ENCODE peak calls at places on chromosomes 4 and X, in four cellular contexts. U, S, N and R are unnamed samples.

GRCh38 chr4:129532573-129532972 is 436.6 kb downstream of the C4orf33 start:
- DNase-seq in S (no peak), U (no peak), N (no peak), R (no peak)

GRCh38 chr4:961651-962230 is 11.6 kb downstream of the DGKQ start:
- DNase-seq in S (no peak), N (no peak), U (no peak), R (peak; percentile 81)

GRCh38 chr4:127214001-127214400 is 418.8 kb upstream of the INTU start:
- DNase-seq in U (no peak), N (peak; percentile 14), S (no peak), R (no peak)

GRCh38 chrX:111005151-111005550 is 90.8 kb upstream of the PAK3 start:
- DNase-seq in S (no peak), N (no peak), U (no peak), R (no peak)

GRCh38 chrX:1190596-1191145 is 21.8 kb downstream of the CRLF2 start:
- DNase-seq in S (no peak), N (no peak), U (no peak), R (no peak)

GRCh38 chr4:169070895-169071218 is 60.8 kb upstream of the CBR4 start:
- DNase-seq in U (no peak), S (no peak), N (peak; percentile 75), R (peak; percentile 79)

GRCh38 chr4:183798921-183799307 is 106.2 kb upstream of the STOX2 start:
- DNase-seq in N (peak; percentile 16), U (no peak), S (no peak), R (no peak)

GRCh38 chr4:149164282-149164681 is 651.4 kb downstream of the IQCM start:
- DNase-seq in N (peak; percentile 5), S (no peak), U (no peak), R (peak; percentile 39)

DNA sequence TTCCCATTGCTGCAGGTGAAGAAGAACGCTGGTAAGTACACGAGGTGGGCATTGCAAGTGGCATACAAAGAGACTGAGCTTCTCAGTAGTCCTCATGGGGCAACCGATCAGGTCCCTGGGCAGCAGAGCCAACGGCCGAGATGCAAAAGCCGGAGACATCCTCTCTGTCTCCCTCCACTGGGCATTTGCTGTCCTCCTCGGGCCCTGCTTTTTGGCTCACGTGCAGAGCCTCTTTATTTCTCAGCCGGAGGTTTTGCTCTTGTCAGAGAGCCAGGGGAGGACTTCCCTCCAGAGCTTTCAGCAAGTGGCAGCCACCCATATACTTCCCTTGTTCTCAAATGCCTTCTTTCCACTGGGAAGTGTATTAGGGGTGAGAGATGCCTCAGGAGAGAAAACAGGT is 18.0 kb downstream of the STARD8 start:
- DNase-seq in S (no peak), N (no peak), U (peak; percentile 23), R (no peak)
- TF ChIP-seq CTCF in S (no peak), N (no peak), U (no peak), R (no peak)

GRCh38 chr4:85970535-85970934 is 389.3 kb downstream of the MAPK10 start:
- DNase-seq in S (no peak), U (no peak), N (no peak), R (no peak)
- H3K4me1 ChIP-seq in S (no peaks in the 10 kb centered on the region), U (peaks cover 44% of the 10 kb centered on the region), N (no peaks in the 10 kb centered on the region), R (no peaks in the 10 kb centered on the region)

GRCh38 chrX:148498067-148498466 is 2.4 kb upstream of the AFF2 start:
- DNase-seq in S (no peak), N (no peak), U (no peak), R (no peak)

GRCh38 chrX:148499638-148500427 is 584 bp upstream of the AFF2 start:
- DNase-seq in N (no peak), S (no peak), U (no peak), R (no peak)

GRCh38 chrX:148492057-148492456 is 8.4 kb upstream of the AFF2 start:
- DNase-seq in N (no peak), U (no peak), S (no peak), R (no peak)

GRCh38 chrX:148500428-148501120 is at the start of gene AFF2:
- DNase-seq in N (peak; percentile 64), U (peak; percentile 16), S (no peak), R (no peak)

GRCh38 chrX:148495156-148495555 is 5.3 kb upstream of the AFF2 start:
- DNase-seq in N (no peak), S (no peak), U (no peak), R (no peak)
- TF ChIP-seq CTCF in N (no peak), S (no peak), U (no peak), R (no peak)

GRCh38 chrX:2711441-2711840 is 20.3 kb downstream of the CD99 start:
- DNase-seq in S (no peak), U (no peak), N (no peak), R (no peak)

GRCh38 chrX:2714551-2714950 is 23.5 kb downstream of the CD99 start:
- DNase-seq in U (no peak), S (no peak), N (no peak), R (no peak)

GRCh38 chrX:2710496-2710895 is 19.4 kb downstream of the CD99 start:
- DNase-seq in S (no peak), N (peak; percentile 54), U (no peak), R (peak; percentile 98)

GRCh38 chrX:2712890-2713860 is 22.1 kb downstream of the CD99 start:
- DNase-seq in N (no peak), U (no peak), S (no peak), R (no peak)

GRCh38 chrX:2712428-2712827 is 21.3 kb downstream of the CD99 start:
- DNase-seq in N (no peak), S (no peak), U (no peak), R (no peak)
- H3K4me1 ChIP-seq in N (peaks cover 20% of the 10 kb centered on the region), S (no peaks in the 10 kb centered on the region), U (peaks cover 41% of the 10 kb centered on the region), R (peaks cover 19% of the 10 kb centered on the region)

DNA sequence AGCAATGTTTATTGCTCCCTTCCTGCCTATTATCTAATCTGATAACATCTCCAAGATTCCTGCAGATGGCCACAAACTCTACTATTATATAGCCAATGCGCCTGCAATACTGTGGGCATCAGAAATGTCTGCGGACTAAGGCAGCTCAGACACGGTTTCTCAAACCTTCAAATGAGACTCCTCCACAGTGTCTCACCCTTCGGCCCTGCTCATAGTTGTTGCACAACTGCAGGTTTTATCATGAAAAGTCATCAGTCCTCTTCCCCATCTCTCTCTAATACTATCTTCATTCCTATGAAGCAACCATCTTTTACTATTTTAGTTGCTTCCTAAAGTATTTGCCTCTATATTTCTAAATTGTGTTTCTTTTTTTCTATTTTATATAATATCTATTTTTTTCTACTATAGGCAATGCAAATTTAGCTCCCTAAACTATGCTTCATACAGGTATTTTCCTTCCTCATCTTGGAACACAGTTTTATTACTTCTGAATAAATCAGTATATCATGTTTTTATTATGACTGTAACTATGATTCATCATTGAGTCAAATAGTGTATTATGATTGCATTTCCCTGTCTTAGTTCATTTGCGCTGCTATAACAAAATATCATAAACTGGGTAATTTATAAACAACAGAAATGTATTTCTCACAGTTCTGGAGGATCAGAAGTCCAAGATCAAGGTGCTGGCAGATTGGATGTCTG is 129.7 kb upstream of the EDNRA start:
- DNase-seq in S (no peak), N (no peak), U (no peak), R (peak; percentile 37)
- TF ChIP-seq CTCF in S (no peak), N (no peak), U (no peak), R (no peak)

GRCh38 chr4:177490769-177491168 is 48.5 kb upstream of the AGA start:
- DNase-seq in U (no peak), N (no peak), S (no peak), R (no peak)
- H3K4me1 ChIP-seq in U (no peaks in the 10 kb centered on the region), N (no peaks in the 10 kb centered on the region), S (no peaks in the 10 kb centered on the region), R (peaks cover 10% of the 10 kb centered on the region)

DNA sequence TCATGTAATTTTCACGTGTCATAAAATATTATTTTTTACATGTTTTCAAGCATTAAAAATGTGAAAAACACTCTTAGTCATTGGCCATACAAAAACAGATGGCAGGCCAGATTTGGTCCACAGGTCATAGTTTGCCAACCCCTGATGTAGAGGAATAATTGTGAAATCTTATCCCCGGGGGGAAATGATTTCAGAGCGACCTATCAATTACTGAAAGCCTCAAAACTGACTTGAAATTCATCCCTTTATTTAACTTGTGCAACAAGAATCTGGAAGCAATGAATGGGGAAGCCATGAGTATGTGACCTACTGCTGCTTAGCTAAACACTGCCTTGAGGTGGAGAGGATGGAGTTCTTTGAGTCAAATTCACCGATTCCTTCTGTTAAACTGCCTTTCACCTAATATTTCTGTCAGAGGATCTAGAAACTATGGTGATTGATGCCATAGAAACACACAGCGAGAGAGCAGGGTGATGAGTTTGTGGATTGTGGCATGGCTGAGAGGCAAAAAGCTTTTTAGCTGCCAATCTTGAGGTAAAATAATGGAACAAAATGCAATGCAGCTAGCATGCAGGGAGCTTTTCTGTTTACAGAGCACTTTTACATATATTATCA is 30.3 kb upstream of the BRS3 start:
- DNase-seq in S (no peak), U (no peak), N (no peak), R (no peak)
- TF ChIP-seq CTCF in S (no peak), U (no peak), N (no peak), R (no peak)

GRCh38 chr4:40190465-40190864 is 6.4 kb upstream of the RHOH start:
- DNase-seq in N (no peak), S (no peak), U (no peak), R (no peak)

GRCh38 chr4:40190880-40191815 is 5.7 kb upstream of the RHOH start:
- DNase-seq in S (no peak), U (no peak), N (peak; percentile 19), R (no peak)

GRCh38 chr4:40192286-40193017 is 4.4 kb upstream of the RHOH start:
- DNase-seq in S (no peak), U (no peak), N (no peak), R (no peak)

GRCh38 chr4:40187386-40187913 is 9.4 kb upstream of the RHOH start:
- DNase-seq in U (no peak), S (no peak), N (no peak), R (no peak)

GRCh38 chr4:40189997-40190396 is 6.8 kb upstream of the RHOH start:
- DNase-seq in S (no peak), U (no peak), N (no peak), R (no peak)
- H3K4me1 ChIP-seq in S (peaks cover 17% of the 10 kb centered on the region), U (no peaks in the 10 kb centered on the region), N (peaks cover 19% of the 10 kb centered on the region), R (peaks cover 30% of the 10 kb centered on the region)

GRCh38 chr4:84482564-84483563 is 16.2 kb downstream of the NKX6-1 start:
- DNase-seq in N (no peak), U (no peak), S (no peak), R (no peak)
- TF ChIP-seq CTCF in N (peak; percentile 30), U (no peak), S (peak; percentile 28), R (peak; percentile 79)

DNA sequence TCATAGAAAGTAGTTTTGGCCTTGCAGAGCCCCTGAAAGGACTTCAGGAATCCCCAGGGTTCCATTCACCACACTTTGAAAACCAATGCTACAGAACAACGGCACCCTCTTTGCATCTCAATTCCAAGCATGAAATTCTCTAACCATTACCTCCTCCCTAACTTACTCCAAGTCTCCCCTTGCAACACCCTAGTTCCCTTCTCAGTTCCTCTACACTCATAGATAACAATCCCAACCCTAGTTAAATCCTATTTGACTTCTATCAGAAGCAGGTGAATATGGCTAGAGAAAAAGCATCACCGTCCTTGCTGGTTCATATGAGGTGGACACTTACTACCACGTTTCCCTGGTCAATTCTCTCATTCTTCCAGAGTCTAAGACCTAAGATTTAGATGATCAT is 2.4 kb downstream of the RCHY1 start:
- DNase-seq in S (no peak), U (no peak), N (no peak), R (no peak)
- H3K4me1 ChIP-seq in S (no peaks in the 10 kb centered on the region), U (peaks cover 57% of the 10 kb centered on the region), N (peaks cover 29% of the 10 kb centered on the region), R (peaks cover 17% of the 10 kb centered on the region)